ENCODE peak calls at places on chromosomes 2 and 18, in ten cellular contexts. O is GM10248, A is cardiac muscle cell, D is GM23338, B is H9, V is gastrocnemius medialis, N is uterus, P is foreskin fibroblast, M is psoas muscle, Z is Caco-2. E is an unnamed sample.

GRCh38 chr2:171160119-171160629 is 519 bp downstream of the TLK1 start:
- DNase-seq in Z (peak), M (peak), V (peak), B (peak), P (peak), N (peak), A (peak), D (peak), O (peak), E (peak)

GRCh38 chr2:225452677-225453076 is 53.2 kb downstream of the NYAP2 start:
- DNase-seq in O (no peak), M (no peak), Z (no peak), B (no peak), V (no peak), D (peak), P (no peak), N (no peak), A (no peak), E (no peak)

GRCh38 chr18:36372902-36373301 is 75.4 kb downstream of the FHOD3 start:
- DNase-seq in D (no peak), P (no peak), O (no peak), V (peak), Z (no peak), N (no peak), M (no peak), A (peak), B (no peak), E (no peak)

GRCh38 chr2:130837175-130837810 is 579 bp downstream of the ARHGEF4 start:
- DNase-seq in Z (no peak), D (peak), P (no peak), B (no peak), N (no peak), V (no peak), M (peak), O (no peak), A (no peak), E (no peak)

GRCh38 chr2:49241506-49241905 is 87.2 kb upstream of the FSHR start:
- DNase-seq in V (no peak), B (no peak), A (peak), M (no peak), O (no peak), Z (no peak), D (no peak), P (no peak), N (no peak), E (no peak)

GRCh38 chr2:205367536-205367935 is 314.8 kb upstream of the NRP2 start:
- DNase-seq in Z (no peak), V (no peak), N (no peak), D (no peak), P (no peak), B (no peak), A (no peak), M (no peak), O (no peak), E (no peak)

GRCh38 chr2:169366066-169366465 is 3.7 kb upstream of the LRP2 start:
- DNase-seq in Z (no peak), D (no peak), V (no peak), B (no peak), A (no peak), O (no peak), P (no peak), N (no peak), M (no peak), E (no peak)

GRCh38 chr2:190640124-190640523 is 8.8 kb upstream of the NAB1 start:
- DNase-seq in D (no peak), O (no peak), Z (no peak), P (no peak), M (no peak), N (no peak), A (peak), V (no peak), B (no peak), E (no peak)

GRCh38 chr2:241218131-241219029 is 29.9 kb downstream of the ANO7 start:
- DNase-seq in M (peak), B (peak), O (peak), A (peak), N (peak), P (peak), V (peak), Z (peak), D (peak), E (no peak)

GRCh38 chr2:167103028-167103756 is 214.9 kb downstream of the XIRP2 start:
- DNase-seq in Z (no peak), A (peak), B (no peak), M (no peak), V (no peak), P (no peak), N (no peak), O (no peak), D (no peak), E (no peak)

GRCh38 chr2:2914252-2914651 is 463.4 kb downstream of the EIPR1 start:
- DNase-seq in V (no peak), M (no peak), D (no peak), P (no peak), A (no peak), O (no peak), B (no peak), Z (no peak), N (no peak), E (no peak)

GRCh38 chr2:238170386-238171071 is 11.8 kb downstream of the ERFE start:
- DNase-seq in A (no peak), M (no peak), D (no peak), O (no peak), P (no peak), B (no peak), V (no peak), Z (no peak), N (peak), E (no peak)

GRCh38 chr2:233356546-233357308 is 2.4 kb downstream of the DGKD start:
- DNase-seq in B (no peak), Z (peak), M (no peak), A (peak), N (no peak), D (no peak), V (no peak), P (no peak), O (no peak), E (no peak)

GRCh38 chr2:233359823-233360222 is 5.5 kb downstream of the DGKD start:
- DNase-seq in B (no peak), A (no peak), O (no peak), Z (no peak), P (no peak), D (no peak), M (no peak), V (no peak), N (no peak), E (no peak)

GRCh38 chr2:233358335-233358734 is 4.0 kb downstream of the DGKD start:
- DNase-seq in A (peak), O (no peak), N (no peak), Z (no peak), D (no peak), B (no peak), M (no peak), V (no peak), P (no peak), E (no peak)

GRCh38 chr2:233360771-233361176 is 6.5 kb downstream of the DGKD start:
- DNase-seq in B (no peak), N (no peak), A (no peak), Z (peak), D (peak), M (no peak), O (no peak), V (no peak), P (no peak), E (no peak)

GRCh38 chr2:233358864-233359386 is 4.6 kb downstream of the DGKD start:
- DNase-seq in M (no peak), Z (no peak), A (no peak), O (no peak), D (no peak), B (no peak), N (no peak), P (no peak), V (no peak), E (no peak)
- TF ChIP-seq CTCF in M (no peak), Z (no peak), A (no peak), O (no peak), D (no peak), B (no peak), N (no peak), P (no peak), V (no peak), E (no peak)

DNA sequence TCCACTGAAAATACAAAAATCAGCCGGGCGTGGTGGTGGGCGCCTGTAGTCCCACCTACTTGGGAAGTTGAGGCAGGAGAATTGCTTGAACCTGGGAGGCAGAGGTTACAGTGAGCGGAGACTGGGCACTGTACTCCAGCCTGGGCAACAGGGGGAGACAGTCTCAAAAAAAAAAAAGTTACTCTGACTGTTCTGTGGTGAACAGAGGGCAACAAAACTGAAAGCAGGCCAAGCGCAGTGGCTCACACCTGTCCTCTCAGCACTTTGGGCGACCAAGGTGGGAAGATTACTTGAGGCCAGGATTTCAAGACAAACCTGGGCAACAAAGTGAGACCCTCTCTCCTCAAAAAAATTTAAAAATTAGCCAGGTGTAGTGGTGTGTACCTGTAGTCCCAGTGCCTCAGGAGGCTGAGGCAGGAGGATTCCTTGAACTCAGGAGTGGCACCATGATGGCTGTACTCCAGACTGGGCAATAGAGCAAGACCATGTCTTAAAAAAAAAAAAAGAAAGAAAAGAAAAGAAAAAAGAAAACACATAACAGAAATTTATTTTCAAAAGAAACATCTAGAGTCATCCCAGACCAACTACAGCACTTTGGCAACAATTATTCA is 13.6 kb upstream of the RTN4 start:
- DNase-seq in A (no peak), O (no peak), D (no peak), B (no peak), Z (no peak), V (no peak), N (no peak), M (no peak), P (no peak), E (no peak)
- TF ChIP-seq CTCF in A (no peak), O (no peak), D (peak), B (peak), Z (no peak), V (no peak), N (no peak), M (no peak), P (no peak), E (no peak)

DNA sequence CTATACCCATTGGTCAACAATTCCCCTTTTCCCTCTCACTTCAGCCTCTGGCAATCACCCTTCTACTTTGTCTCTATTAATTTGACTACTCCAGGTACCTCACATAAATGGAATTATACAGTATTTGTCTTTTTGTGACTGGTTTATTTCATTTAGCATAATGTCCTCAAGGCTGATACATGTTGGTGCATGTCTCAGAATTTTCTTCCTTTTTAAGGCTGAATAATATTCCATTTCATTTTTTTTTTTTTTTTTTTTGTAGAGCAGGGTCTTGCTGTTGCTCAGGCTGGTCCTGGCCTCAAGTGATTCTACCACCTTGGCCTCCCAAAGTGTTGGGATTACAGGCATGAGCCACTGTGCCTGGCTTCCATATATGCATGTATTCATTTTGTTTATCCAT is 1.9 kb downstream of the FKBP7 start:
- DNase-seq in P (no peak), Z (no peak), N (no peak), B (no peak), D (no peak), M (no peak), V (no peak), A (no peak), O (no peak), E (no peak)
- TF ChIP-seq CTCF in P (no peak), Z (no peak), N (no peak), B (no peak), D (no peak), M (no peak), V (no peak), A (no peak), O (no peak), E (no peak)

GRCh38 chr2:227349989-227350648 is 25.1 kb downstream of the MFF start:
- DNase-seq in V (no peak), P (no peak), N (no peak), M (no peak), O (no peak), A (no peak), Z (no peak), D (no peak), B (no peak), E (no peak)

GRCh38 chr2:227351639-227352038 is 26.6 kb downstream of the MFF start:
- DNase-seq in D (no peak), A (no peak), P (no peak), V (no peak), O (peak), N (no peak), B (no peak), Z (no peak), M (no peak), E (no peak)

GRCh38 chr2:227341553-227341952 is 16.5 kb downstream of the MFF start:
- DNase-seq in B (no peak), A (no peak), V (no peak), P (no peak), M (no peak), Z (no peak), O (no peak), N (no peak), D (no peak), E (no peak)

DNA sequence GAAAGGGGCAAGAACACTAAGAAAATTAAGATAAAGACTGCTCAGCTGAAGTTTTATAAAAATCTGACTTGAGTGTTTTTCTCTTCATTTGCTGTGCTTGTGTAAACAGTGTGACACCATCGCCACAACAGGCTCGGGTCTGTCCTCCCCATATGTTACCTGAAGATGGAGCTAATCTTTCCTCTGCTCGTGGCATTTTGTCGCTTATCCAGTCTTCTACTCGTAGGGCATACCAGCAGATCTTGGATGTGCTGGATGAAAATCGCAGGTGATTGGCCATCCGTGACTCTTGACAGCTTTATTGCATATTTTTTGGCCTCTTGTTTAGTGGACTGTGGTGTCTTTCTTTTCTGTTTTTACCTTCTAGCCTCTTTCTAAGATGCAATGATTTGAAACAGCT is 22.1 kb downstream of the MFF start:
- DNase-seq in Z (no peak), N (no peak), V (no peak), M (no peak), B (peak), D (peak), P (no peak), O (no peak), A (no peak), E (no peak)
- TF ChIP-seq CTCF in Z (no peak), N (no peak), V (no peak), M (no peak), B (peak), D (peak), P (no peak), O (no peak), A (no peak), E (no peak)

GRCh38 chr2:221610675-221611074 is 38.6 kb upstream of the EPHA4 start:
- DNase-seq in N (no peak), B (no peak), M (no peak), Z (no peak), A (no peak), V (no peak), O (no peak), P (no peak), D (no peak), E (no peak)

GRCh38 chr2:221612171-221612570 is 40.1 kb upstream of the EPHA4 start:
- DNase-seq in M (no peak), V (no peak), O (no peak), P (no peak), D (no peak), A (no peak), N (no peak), B (no peak), Z (no peak), E (no peak)

GRCh38 chr2:221606369-221606768 is 34.3 kb upstream of the EPHA4 start:
- DNase-seq in P (no peak), B (no peak), O (no peak), N (no peak), A (no peak), D (peak), M (no peak), Z (no peak), V (no peak), E (no peak)

GRCh38 chr2:221610249-221610648 is 38.1 kb upstream of the EPHA4 start:
- DNase-seq in A (no peak), M (no peak), B (no peak), V (no peak), N (no peak), P (no peak), O (no peak), Z (no peak), D (no peak), E (no peak)

DNA sequence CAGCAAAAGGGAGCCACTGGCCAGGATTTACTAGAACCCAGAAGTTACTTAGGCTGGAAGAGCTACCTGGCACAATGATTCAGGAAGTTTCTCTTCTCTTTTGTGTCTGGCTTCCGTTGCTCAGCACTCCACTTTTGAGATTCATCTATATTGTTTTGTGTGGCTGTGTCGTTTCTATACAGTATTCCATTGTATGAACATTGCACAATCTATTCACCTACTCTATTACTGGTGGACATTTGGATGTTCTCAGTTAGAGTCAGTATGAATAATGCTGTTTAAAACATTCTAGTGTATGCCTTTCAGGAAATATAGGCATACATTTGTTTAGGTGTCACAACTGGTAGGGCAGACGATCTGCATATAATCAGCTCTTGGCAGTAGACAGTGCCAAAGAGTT is 36.3 kb upstream of the EPHA4 start:
- DNase-seq in O (no peak), A (no peak), V (no peak), N (no peak), M (no peak), B (no peak), P (no peak), D (no peak), Z (no peak), E (no peak)
- TF ChIP-seq CTCF in O (no peak), A (no peak), V (no peak), N (no peak), M (no peak), B (no peak), P (no peak), D (no peak), Z (no peak), E (no peak)

GRCh38 chr2:195675783-195676427 is 18.9 kb downstream of the SLC39A10 start:
- DNase-seq in D (no peak), N (no peak), V (no peak), P (no peak), O (no peak), B (no peak), M (no peak), A (no peak), Z (no peak), E (no peak)

GRCh38 chr2:195674491-195675226 is 17.6 kb downstream of the SLC39A10 start:
- DNase-seq in V (no peak), Z (no peak), D (no peak), P (peak), A (peak), B (no peak), N (no peak), O (no peak), M (no peak), E (no peak)

GRCh38 chr2:195671563-195671962 is 14.5 kb downstream of the SLC39A10 start:
- DNase-seq in D (peak), N (no peak), O (no peak), Z (no peak), A (no peak), P (no peak), B (no peak), M (no peak), V (no peak), E (no peak)

GRCh38 chr2:195677290-195677689 is 20.3 kb downstream of the SLC39A10 start:
- DNase-seq in O (no peak), N (no peak), P (no peak), A (no peak), Z (no peak), B (no peak), M (no peak), V (no peak), D (no peak), E (no peak)

DNA sequence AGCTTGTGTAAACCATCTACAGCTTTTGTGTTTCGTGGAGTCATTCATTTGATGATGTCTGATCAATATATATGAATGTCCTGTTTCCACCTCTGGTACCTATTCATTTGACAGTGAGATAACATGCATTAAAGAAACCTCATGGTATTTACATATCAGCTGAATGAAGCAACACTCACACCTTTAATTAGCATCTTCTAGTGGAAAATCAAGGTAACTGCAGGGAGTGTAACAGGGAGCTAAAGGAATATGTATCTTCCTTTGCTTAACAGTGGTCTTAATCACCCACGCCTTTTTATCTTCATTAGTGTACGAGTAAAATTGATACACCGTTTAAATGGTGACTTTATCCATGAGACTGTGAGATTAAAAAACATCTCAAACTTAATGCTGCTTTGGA is 15.6 kb downstream of the SLC39A10 start:
- DNase-seq in M (no peak), Z (no peak), O (no peak), P (no peak), A (no peak), N (no peak), V (no peak), B (no peak), D (peak), E (no peak)
- TF ChIP-seq CTCF in M (no peak), Z (peak), O (no peak), P (peak), A (no peak), N (no peak), V (no peak), B (peak), D (peak), E (peak)

DNA sequence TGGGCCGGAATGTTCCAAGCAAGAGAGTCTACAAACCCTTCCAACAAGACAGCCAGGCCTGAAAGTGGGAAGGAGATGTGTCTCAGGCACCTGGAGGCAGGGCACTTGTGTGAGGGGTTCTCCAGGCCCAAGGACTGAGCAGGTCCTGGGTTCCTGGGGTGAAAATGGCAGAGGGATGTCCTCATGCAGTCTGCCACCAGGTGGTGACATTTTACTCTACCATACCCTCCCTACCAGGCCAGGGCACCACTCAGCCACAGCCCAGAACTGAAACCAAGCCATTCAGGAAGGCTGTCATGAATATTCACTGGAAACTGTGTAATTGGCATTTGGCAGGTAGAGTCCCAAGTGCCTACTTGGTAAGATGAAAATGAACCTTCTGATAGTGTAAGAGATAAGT is 185.2 kb downstream of the MYO5B start:
- DNase-seq in P (peak), D (peak), V (peak), B (peak), M (no peak), N (no peak), A (peak), O (peak), Z (no peak), E (no peak)
- TF ChIP-seq CTCF in P (peak), D (peak), V (peak), B (peak), M (peak), N (no peak), A (peak), O (peak), Z (peak), E (peak)

DNA sequence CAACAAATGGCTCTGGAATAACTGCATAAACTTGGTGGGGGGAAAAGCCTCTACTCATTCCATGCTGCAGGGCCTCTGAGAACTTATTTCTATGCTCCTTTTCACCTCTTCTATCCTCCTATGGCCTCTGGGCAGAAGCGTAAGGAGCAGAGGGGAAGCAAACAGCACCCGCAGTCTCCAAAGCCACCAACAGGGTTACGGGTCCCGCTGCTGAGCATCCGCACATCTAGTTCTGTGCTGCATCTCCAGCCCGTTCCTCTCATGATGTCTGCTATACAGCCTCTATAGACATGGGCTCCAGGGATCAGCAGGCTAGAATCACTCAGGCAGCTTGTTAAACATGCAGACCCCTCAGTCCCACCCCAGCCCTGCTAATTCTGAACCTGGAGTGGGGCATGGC is 25.9 kb downstream of the PSTPIP2 start:
- DNase-seq in P (no peak), A (no peak), M (no peak), D (peak), N (no peak), O (no peak), V (no peak), B (peak), Z (no peak), E (no peak)
- TF ChIP-seq CTCF in P (no peak), A (no peak), M (no peak), D (no peak), N (no peak), O (no peak), V (no peak), B (peak), Z (no peak), E (no peak)